ENCODE peak calls at places on chromosomes 13 and 19, in seven cellular contexts. I is Kasumi-1; Z is CD4-positive, CD25-positive, alpha-beta regulatory T cell; H is GDM1; S is NCI-H1930; R is prostate gland; D is stimulated activated CD4-positive, alpha-beta T cell treated with anti-CD3 and anti-CD28 coated beads, Interleukin-2, amount 100 ng/mL, for 24 hours. E is an unnamed sample.

GRCh38 chr13:42964681-42965305 is 27.2 kb downstream of the EPSTI1 start:
- DNase-seq in I (no peak), Z (no peak), H (no peak), S (no peak), R (no peak), D (no peak), E (no peak)

GRCh38 chr13:45662122-45662521 is 40.0 kb upstream of the CBY2 start:
- DNase-seq in I (no peak), Z (no peak), H (no peak), S (no peak), R (no peak), D (no peak), E (no peak)

GRCh38 chr13:34161829-34162544 is 344.0 kb downstream of the RFC3 start:
- DNase-seq in I (no peak), Z (no peak), H (no peak), S (no peak), R (no peak), D (no peak), E (peak; percentile 53)

GRCh38 chr13:50448535-50448981 is 394.9 kb downstream of the DLEU7 start:
- DNase-seq in I (no peak), Z (no peak), H (no peak), S (no peak), R (no peak), D (no peak), E (no peak)

GRCh38 chr13:51241720-51242119 is 19.5 kb downstream of the FAM124A start:
- DNase-seq in I (peak; percentile 55), Z (no peak), H (no peak), S (no peak), R (no peak), D (no peak), E (no peak)

GRCh38 chr13:101080616-101081015 is 335.7 kb downstream of the NALCN start:
- DNase-seq in I (no peak), Z (no peak), H (no peak), S (no peak), R (no peak), D (no peak), E (no peak)

GRCh38 chr19:16673226-16673625 is 12.3 kb downstream of the TMEM38A start:
- DNase-seq in I (no peak), Z (no peak), H (no peak), S (no peak), R (no peak), D (no peak), E (no peak)

GRCh38 chr19:53422551-53422950 is 9.2 kb upstream of the ZNF761 start:
- DNase-seq in I (no peak), Z (no peak), H (no peak), S (no peak), R (no peak), D (no peak), E (no peak)

GRCh38 chr13:25180450-25180794 is 8.3 kb upstream of the AMER2 start:
- DNase-seq in I (no peak), Z (no peak), H (no peak), S (no peak), R (no peak), D (no peak), E (no peak)

GRCh38 chr13:97242755-97243497 is 20.8 kb downstream of the MBNL2 start:
- DNase-seq in I (no peak), Z (no peak), H (no peak), S (no peak), R (no peak), D (no peak), E (no peak)

GRCh38 chr13:30382836-30383525 is 39.3 kb upstream of the UBE2L5 start:
- DNase-seq in I (no peak), Z (no peak), H (no peak), S (no peak), R (no peak), D (no peak), E (no peak)

GRCh38 chr13:33249066-33249465 is 36.5 kb downstream of the STARD13 start:
- DNase-seq in I (no peak), Z (no peak), H (no peak), S (no peak), R (no peak), D (no peak), E (no peak)

GRCh38 chr19:48351341-48351752 is 12.4 kb downstream of the TMEM143 start:
- DNase-seq in I (peak; percentile 46), Z (peak; percentile 61), H (peak; percentile 49), S (peak; percentile 45), R (peak; percentile 48), D (peak; percentile 88), E (no peak)

GRCh38 chr19:5753743-5754142 is 30.8 kb downstream of the PRR22 start:
- DNase-seq in I (no peak), Z (no peak), H (no peak), S (no peak), R (no peak), D (no peak), E (no peak)

GRCh38 chr13:21849323-21849722 is 178.4 kb downstream of the FGF9 start:
- DNase-seq in I (peak; percentile 40), Z (peak; percentile 29), H (peak; percentile 19), S (no peak), R (no peak), D (peak; percentile 22), E (no peak)

GRCh38 chr13:30829145-30829544 is 76.9 kb upstream of the MEDAG start:
- DNase-seq in I (peak; percentile 32), Z (no peak), H (peak; percentile 33), S (no peak), R (no peak), D (no peak), E (no peak)

GRCh38 chr13:41917641-41918040 is 43.3 kb downstream of the VWA8 start:
- DNase-seq in I (no peak), Z (peak; percentile 10), H (no peak), S (no peak), R (no peak), D (no peak), E (no peak)

GRCh38 chr19:8988204-8988603 is 22.0 kb downstream of the MUC16 start:
- DNase-seq in I (no peak), Z (no peak), H (peak; percentile 15), S (no peak), R (no peak), D (peak; percentile 29), E (no peak)